ENCODE peak calls at places on chromosomes 6 and 20, in four cellular contexts. One of them, this sample, is unnamed.

GRCh38 chr6:28337103-28337520 is 1.2 kb upstream of the ZSCAN31 start:
- DNase-seq in NCI-H1092: no peak
- DNase-seq in adipocyte: no peak
- DNase-seq in upper lobe of right lung: no peak
- DNase-seq in this sample: no peak

GRCh38 chr6:7156666-7157278 is 49.0 kb downstream of the RREB1 start:
- DNase-seq in NCI-H1092: no peak
- DNase-seq in adipocyte: peak; percentile 85
- DNase-seq in upper lobe of right lung: no peak
- DNase-seq in this sample: no peak

GRCh38 chr20:40641212-40641611 is 47.8 kb downstream of the MAFB start:
- DNase-seq in NCI-H1092: no peak
- DNase-seq in adipocyte: no peak
- DNase-seq in upper lobe of right lung: no peak
- DNase-seq in this sample: no peak

GRCh38 chr6:22366214-22366613 is 69.4 kb upstream of the PRL start:
- DNase-seq in NCI-H1092: no peak
- DNase-seq in adipocyte: peak; percentile 87
- DNase-seq in upper lobe of right lung: no peak
- DNase-seq in this sample: no peak

GRCh38 chr6:47061631-47062300 is 19.6 kb upstream of the ADGRF1 start:
- DNase-seq in NCI-H1092: no peak
- DNase-seq in adipocyte: no peak
- DNase-seq in upper lobe of right lung: no peak
- DNase-seq in this sample: no peak

GRCh38 chr20:58892126-58892931 is 39.8 kb downstream of the GNAS start:
- DNase-seq in NCI-H1092: peak; percentile 65
- DNase-seq in adipocyte: peak; percentile 87
- DNase-seq in upper lobe of right lung: peak; percentile 89
- DNase-seq in this sample: peak; percentile 93

GRCh38 chr20:58309607-58310290 is at the start of gene RAB22A:
- DNase-seq in NCI-H1092: peak; percentile 20
- DNase-seq in adipocyte: peak; percentile 95
- DNase-seq in upper lobe of right lung: peak; percentile 92
- DNase-seq in this sample: peak; percentile 79

GRCh38 chr6:47288245-47289090 is 21.2 kb downstream of the TNFRSF21 start:
- DNase-seq in NCI-H1092: peak; percentile 57
- DNase-seq in adipocyte: no peak
- DNase-seq in upper lobe of right lung: no peak
- DNase-seq in this sample: peak; percentile 42

GRCh38 chr6:44254957-44255808 is 2.1 kb downstream of the SLC35B2 start:
- DNase-seq in NCI-H1092: no peak
- DNase-seq in adipocyte: no peak
- DNase-seq in upper lobe of right lung: no peak
- DNase-seq in this sample: peak; percentile 66

GRCh38 chr6:166008441-166009369 is 158.9 kb downstream of the TBXT start:
- DNase-seq in NCI-H1092: peak; percentile 14
- DNase-seq in adipocyte: no peak
- DNase-seq in upper lobe of right lung: no peak
- DNase-seq in this sample: no peak

GRCh38 chr20:37430778-37431460 is 85.0 kb downstream of the SRC start:
- DNase-seq in NCI-H1092: no peak
- DNase-seq in adipocyte: no peak
- DNase-seq in upper lobe of right lung: no peak
- DNase-seq in this sample: no peak

GRCh38 chr6:157651731-157652490 is 171.1 kb upstream of the SNX9 start:
- DNase-seq in NCI-H1092: no peak
- DNase-seq in adipocyte: no peak
- DNase-seq in upper lobe of right lung: peak; percentile 47
- DNase-seq in this sample: no peak

GRCh38 chr6:14717307-14717706 is 528.6 kb upstream of the JARID2 start:
- DNase-seq in NCI-H1092: no peak
- DNase-seq in adipocyte: no peak
- DNase-seq in upper lobe of right lung: no peak
- DNase-seq in this sample: no peak

GRCh38 chr6:82240191-82240590 is 7.4 kb downstream of the IBTK start:
- DNase-seq in NCI-H1092: no peak
- DNase-seq in adipocyte: no peak
- DNase-seq in upper lobe of right lung: no peak
- DNase-seq in this sample: no peak

GRCh38 chr20:34907616-34908469 is 31.4 kb downstream of the ACSS2 start:
- DNase-seq in NCI-H1092: no peak
- DNase-seq in adipocyte: peak; percentile 75
- DNase-seq in upper lobe of right lung: no peak
- DNase-seq in this sample: peak; percentile 67

GRCh38 chr6:23445157-23445710 is 680.8 kb upstream of the NRSN1 start:
- DNase-seq in NCI-H1092: no peak
- DNase-seq in adipocyte: peak; percentile 22
- DNase-seq in upper lobe of right lung: no peak
- DNase-seq in this sample: peak; percentile 34

GRCh38 chr20:17685168-17685567 is 3.1 kb upstream of the RRBP1 start:
- DNase-seq in NCI-H1092: no peak
- DNase-seq in adipocyte: no peak
- DNase-seq in upper lobe of right lung: no peak
- DNase-seq in this sample: no peak

GRCh38 chr6:132892929-132893771 is 78.8 kb downstream of the RPS12 start:
- DNase-seq in NCI-H1092: no peak
- DNase-seq in adipocyte: peak; percentile 21
- DNase-seq in upper lobe of right lung: no peak
- DNase-seq in this sample: no peak

GRCh38 chr6:72560721-72561593 is 60.9 kb upstream of the KCNQ5 start:
- DNase-seq in NCI-H1092: no peak
- DNase-seq in adipocyte: no peak
- DNase-seq in upper lobe of right lung: no peak
- DNase-seq in this sample: no peak

This sample was measured in NCI-H82.